ENCODE peak calls at places on chromosomes 6 and 20, in seven cellular contexts. W is IMR-90; D is psoas muscle; S is CD8-positive, alpha-beta T cell; Q is Caco-2; L is fibroblast of villous mesenchyme; E is mammary epithelial cell. G is an unnamed sample.

GRCh38 chr6:12717356-12717755 is 789 bp downstream of the PHACTR1 start:
- DNase-seq in Q (peak; percentile 4), W (no peak), D (no peak), E (no peak), S (no peak), L (no peak), G (peak; percentile 27)

GRCh38 chr6:139556532-139556931 is 182.1 kb upstream of the CITED2 start:
- DNase-seq in E (no peak), Q (no peak), W (no peak), S (no peak), L (no peak), D (no peak), G (no peak)

GRCh38 chr6:151412905-151413304 is 21.5 kb upstream of the ZBTB2 start:
- DNase-seq in S (no peak), W (no peak), L (no peak), Q (no peak), D (no peak), E (no peak), G (no peak)

GRCh38 chr6:139932671-139933070 is 558.2 kb upstream of the CITED2 start:
- DNase-seq in W (no peak), E (no peak), Q (no peak), L (no peak), S (no peak), D (no peak), G (no peak)

GRCh38 chr6:145315982-145316600 is 419.2 kb downstream of the EPM2A start:
- DNase-seq in L (no peak), W (peak; percentile 4), E (no peak), D (no peak), Q (no peak), S (no peak), G (no peak)

GRCh38 chr20:18705490-18705889 is 108.1 kb upstream of the SCP2D1 start:
- DNase-seq in Q (no peak), E (no peak), W (peak; percentile 97), L (peak; percentile 88), D (no peak), S (no peak), G (no peak)

GRCh38 chr6:63352587-63353281 is 33.0 kb upstream of the LGSN start:
- DNase-seq in W (peak; percentile 49), D (no peak), Q (peak; percentile 62), E (peak; percentile 22), L (peak; percentile 78), S (no peak), G (peak; percentile 11)

GRCh38 chr20:57072184-57072583 is 194.3 kb downstream of the BMP7 start:
- DNase-seq in L (no peak), D (no peak), W (no peak), E (no peak), S (no peak), Q (no peak), G (no peak)

GRCh38 chr6:46781478-46782378 is 11.5 kb upstream of the MEP1A start:
- DNase-seq in D (no peak), E (peak; percentile 57), L (peak; percentile 64), W (peak; percentile 50), Q (peak; percentile 68), S (peak; percentile 15), G (peak; percentile 77)

GRCh38 chr6:142800240-142800639 is 144.7 kb downstream of the HIVEP2 start:
- DNase-seq in S (no peak), Q (no peak), D (no peak), L (no peak), E (no peak), W (peak; percentile 37), G (no peak)

GRCh38 chr20:50415031-50415515 is 95.1 kb upstream of the PTPN1 start:
- DNase-seq in E (no peak), S (no peak), L (no peak), D (no peak), Q (peak; percentile 69), W (no peak), G (no peak)

GRCh38 chr20:17613328-17614175 is 43.7 kb downstream of the DSTN start:
- DNase-seq in E (no peak), L (no peak), S (no peak), W (no peak), D (peak; percentile 43), Q (no peak), G (no peak)

GRCh38 chr20:51376121-51376520 is 166.4 kb downstream of the NFATC2 start:
- DNase-seq in L (no peak), E (no peak), Q (no peak), S (no peak), D (no peak), W (no peak), G (no peak)

GRCh38 chr20:24160563-24161355 is 172.2 kb upstream of the GGTLC1 start:
- DNase-seq in D (peak; percentile 64), Q (peak; percentile 59), E (peak; percentile 43), S (no peak), L (peak; percentile 21), W (peak; percentile 63), G (peak; percentile 68)

GRCh38 chr20:53136473-53136872 is 164.3 kb downstream of the TSHZ2 start:
- DNase-seq in D (no peak), E (no peak), W (no peak), Q (no peak), S (no peak), L (no peak), G (no peak)

GRCh38 chr20:48166082-48166835 is 381.0 kb upstream of the SULF2 start:
- DNase-seq in E (no peak), D (no peak), S (no peak), W (no peak), L (no peak), Q (no peak), G (no peak)

GRCh38 chr6:133236898-133237297 is 4.3 kb upstream of the EYA4 start:
- DNase-seq in Q (no peak), D (no peak), L (peak; percentile 86), S (no peak), W (peak; percentile 92), E (no peak), G (no peak)

GRCh38 chr6:6758915-6759654 is 170.6 kb downstream of the LY86 start:
- DNase-seq in W (peak; percentile 61), L (peak; percentile 68), Q (peak; percentile 70), D (no peak), E (peak; percentile 23), S (no peak), G (peak; percentile 81)

GRCh38 chr20:50399917-50400704 is 110.1 kb upstream of the PTPN1 start:
- DNase-seq in Q (peak; percentile 76), D (no peak), E (peak; percentile 44), W (peak; percentile 60), L (no peak), S (no peak), G (no peak)

GRCh38 chr20:21511485-21511849 is 2.4 kb downstream of the NKX2-2 start:
- DNase-seq in E (no peak), S (no peak), D (no peak), Q (no peak), W (no peak), L (no peak), G (peak; percentile 73)

GRCh38 chr6:169868458-169868857 is 117.0 kb downstream of the ERMARD start:
- DNase-seq in S (peak; percentile 74), E (no peak), D (no peak), L (no peak), Q (no peak), W (no peak), G (no peak)

DNA sequence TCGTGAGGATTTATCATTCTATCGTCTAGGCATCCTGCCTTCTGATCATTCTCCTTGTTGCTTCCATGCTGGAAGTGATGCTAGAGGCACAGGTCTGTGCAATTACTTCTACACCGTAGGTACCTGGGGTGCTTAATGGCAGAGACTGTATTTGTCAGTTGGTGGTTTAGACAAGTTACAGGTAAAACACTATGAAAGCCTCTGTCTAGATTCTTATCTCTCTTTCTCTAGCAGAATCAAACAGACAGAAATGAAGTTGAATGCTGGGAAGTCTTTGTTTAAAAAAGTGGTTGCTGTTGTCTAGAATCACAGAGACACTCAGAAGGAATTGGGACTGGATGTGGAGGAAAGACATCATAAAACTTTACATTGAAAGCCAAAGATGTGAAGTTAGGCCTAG is 290.0 kb downstream of the SOX4 start:
- DNase-seq in Q (no peak), E (no peak), W (no peak), D (no peak), L (no peak), S (no peak), G (no peak)
- H3K4me3 ChIP-seq in Q (no peak overlapping the region), E (no peak overlapping the region), W (no peak overlapping the region), D (no peak overlapping the region), L (no peak overlapping the region), S (no peak overlapping the region), G (no peak overlapping the region)

GRCh38 chr20:62537649-62538292 is 62.0 kb upstream of the GATA5 start:
- DNase-seq in W (no peak), L (no peak), E (no peak), S (no peak), D (no peak), Q (no peak), G (no peak)
- TF ChIP-seq CTCF in W (no peak), L (no peak), E (no peak), S (no peak), D (no peak), Q (peak; percentile 3), G (no peak)

GRCh38 chr6:123655520-123656306 is 19.0 kb upstream of the TRDN start:
- DNase-seq in W (no peak), Q (no peak), D (no peak), L (peak; percentile 3), E (peak; percentile 11), S (no peak), G (no peak)
- H3K4me3 ChIP-seq in W (no peak overlapping the region), Q (no peak overlapping the region), D (peak overlapping the region; percentile 62), L (peak overlapping the region; percentile 25), E (peak overlapping the region; percentile 43), S (no peak overlapping the region), G (peak overlapping the region; percentile 20)

GRCh38 chr6:157576621-157577390 is 195.8 kb downstream of the ZDHHC14 start:
- DNase-seq in W (no peak), D (no peak), E (no peak), Q (no peak), S (no peak), L (no peak), G (no peak)
- TF ChIP-seq CTCF in W (no peak), D (no peak), E (no peak), Q (no peak), S (no peak), L (no peak), G (no peak)

DNA sequence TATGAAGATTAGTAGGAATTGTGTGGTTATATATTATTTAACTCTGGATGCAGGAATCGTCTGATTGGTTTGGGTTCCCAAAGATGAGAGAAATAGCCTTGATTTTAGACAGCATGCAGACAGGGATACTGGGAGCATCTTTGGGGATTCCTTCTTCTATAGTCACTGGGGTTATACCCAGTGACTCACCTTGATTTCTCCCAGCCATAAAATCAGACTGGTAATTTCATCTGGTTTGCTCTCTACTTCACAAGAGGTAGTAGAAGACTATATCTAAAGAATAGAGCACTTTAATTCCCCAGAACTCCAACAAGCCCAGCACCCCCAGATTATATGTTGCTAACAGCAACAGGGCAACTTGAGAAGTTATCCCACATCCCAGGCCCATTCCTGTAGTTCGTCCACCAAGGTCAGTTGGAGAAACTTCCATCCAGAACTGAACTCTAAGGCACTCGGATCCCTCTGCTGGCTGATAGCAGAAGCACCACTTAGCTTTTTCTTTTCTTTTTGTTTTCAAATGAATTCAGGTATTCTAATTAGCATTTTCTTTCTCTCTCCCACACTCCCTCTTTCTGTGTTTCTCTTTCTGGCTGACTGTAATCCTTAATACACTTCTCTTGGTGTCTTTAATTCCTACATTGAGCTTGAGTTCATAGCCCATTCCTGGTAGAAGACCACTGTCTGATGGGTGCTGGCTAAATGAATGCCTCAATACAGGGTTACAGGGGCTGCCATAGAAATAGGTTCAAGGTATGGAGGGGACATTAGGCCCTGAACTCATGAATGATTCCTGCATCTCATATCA is 20.4 kb upstream of the EFHC1 start:
- DNase-seq in S (no peak), L (peak; percentile 70), W (peak; percentile 70), Q (peak; percentile 56), D (no peak), E (peak; percentile 60), G (peak; percentile 58)
- H3K4me3 ChIP-seq in S (no peak overlapping the region), L (no peak overlapping the region), W (no peak overlapping the region), Q (no peak overlapping the region), D (no peak overlapping the region), E (no peak overlapping the region), G (no peak overlapping the region)

G was measured in A673.